ENCODE peak calls at places on chromosomes 2 and 18, in ten cellular contexts. One of them, this sample, is unnamed.

GRCh38 chr2:96142217-96143113 is 2.8 kb downstream of the DUSP2 start:
- DNase-seq in NCI-H2171 treated with DMSO at 0.1 percent for 48 hours: no peak
- DNase-seq in tibial artery: no peak
- DNase-seq in hypothalamus: no peak
- DNase-seq in endothelial cell: no peak
- DNase-seq in coronary artery: no peak
- DNase-seq in Calu3: no peak
- DNase-seq in stimulated activated CD4-positive, alpha-beta T cell treated with anti-CD3 and anti-CD28 coated beads, Interleukin-15, amount 100 ng/mL, for 24 hours: peak
- DNase-seq in NCI-H2081: no peak
- DNase-seq in DMS 273 treated with DMSO at 0.1 percent for 48 hours: no peak
- DNase-seq in this sample: peak

GRCh38 chr2:127115471-127116199 is 8.7 kb upstream of the BIN1 start:
- DNase-seq in NCI-H2171 treated with DMSO at 0.1 percent for 48 hours: no peak
- DNase-seq in tibial artery: no peak
- DNase-seq in hypothalamus: no peak
- DNase-seq in endothelial cell: no peak
- DNase-seq in coronary artery: peak
- DNase-seq in Calu3: no peak
- DNase-seq in stimulated activated CD4-positive, alpha-beta T cell treated with anti-CD3 and anti-CD28 coated beads, Interleukin-15, amount 100 ng/mL, for 24 hours: no peak
- DNase-seq in NCI-H2081: no peak
- DNase-seq in DMS 273 treated with DMSO at 0.1 percent for 48 hours: no peak
- DNase-seq in this sample: no peak

GRCh38 chr2:20215183-20216040 is 9.5 kb downstream of the SDC1 start:
- DNase-seq in NCI-H2171 treated with DMSO at 0.1 percent for 48 hours: no peak
- DNase-seq in tibial artery: no peak
- DNase-seq in hypothalamus: no peak
- DNase-seq in endothelial cell: no peak
- DNase-seq in coronary artery: no peak
- DNase-seq in Calu3: no peak
- DNase-seq in stimulated activated CD4-positive, alpha-beta T cell treated with anti-CD3 and anti-CD28 coated beads, Interleukin-15, amount 100 ng/mL, for 24 hours: no peak
- DNase-seq in NCI-H2081: no peak
- DNase-seq in DMS 273 treated with DMSO at 0.1 percent for 48 hours: no peak
- DNase-seq in this sample: no peak

GRCh38 chr2:198060277-198060676 is 255.9 kb downstream of the PLCL1 start:
- DNase-seq in NCI-H2171 treated with DMSO at 0.1 percent for 48 hours: no peak
- DNase-seq in tibial artery: no peak
- DNase-seq in hypothalamus: no peak
- DNase-seq in endothelial cell: no peak
- DNase-seq in coronary artery: no peak
- DNase-seq in Calu3: no peak
- DNase-seq in stimulated activated CD4-positive, alpha-beta T cell treated with anti-CD3 and anti-CD28 coated beads, Interleukin-15, amount 100 ng/mL, for 24 hours: no peak
- DNase-seq in NCI-H2081: no peak
- DNase-seq in DMS 273 treated with DMSO at 0.1 percent for 48 hours: no peak
- DNase-seq in this sample: no peak

GRCh38 chr18:62799977-62800376 is 84.6 kb downstream of the PHLPP1 start:
- DNase-seq in NCI-H2171 treated with DMSO at 0.1 percent for 48 hours: no peak
- DNase-seq in tibial artery: no peak
- DNase-seq in hypothalamus: no peak
- DNase-seq in endothelial cell: no peak
- DNase-seq in coronary artery: no peak
- DNase-seq in Calu3: no peak
- DNase-seq in stimulated activated CD4-positive, alpha-beta T cell treated with anti-CD3 and anti-CD28 coated beads, Interleukin-15, amount 100 ng/mL, for 24 hours: no peak
- DNase-seq in NCI-H2081: no peak
- DNase-seq in DMS 273 treated with DMSO at 0.1 percent for 48 hours: no peak
- DNase-seq in this sample: no peak

GRCh38 chr18:2258954-2259353 is 312.4 kb downstream of the METTL4 start:
- DNase-seq in NCI-H2171 treated with DMSO at 0.1 percent for 48 hours: no peak
- DNase-seq in tibial artery: no peak
- DNase-seq in hypothalamus: no peak
- DNase-seq in endothelial cell: no peak
- DNase-seq in coronary artery: no peak
- DNase-seq in Calu3: no peak
- DNase-seq in stimulated activated CD4-positive, alpha-beta T cell treated with anti-CD3 and anti-CD28 coated beads, Interleukin-15, amount 100 ng/mL, for 24 hours: no peak
- DNase-seq in NCI-H2081: no peak
- DNase-seq in DMS 273 treated with DMSO at 0.1 percent for 48 hours: no peak
- DNase-seq in this sample: no peak

GRCh38 chr18:48974304-48975220 is 23.8 kb upstream of the SMAD7 start:
- DNase-seq in NCI-H2171 treated with DMSO at 0.1 percent for 48 hours: no peak
- DNase-seq in tibial artery: no peak
- DNase-seq in hypothalamus: no peak
- DNase-seq in endothelial cell: peak
- DNase-seq in coronary artery: no peak
- DNase-seq in Calu3: no peak
- DNase-seq in stimulated activated CD4-positive, alpha-beta T cell treated with anti-CD3 and anti-CD28 coated beads, Interleukin-15, amount 100 ng/mL, for 24 hours: no peak
- DNase-seq in NCI-H2081: no peak
- DNase-seq in DMS 273 treated with DMSO at 0.1 percent for 48 hours: no peak
- DNase-seq in this sample: peak

GRCh38 chr2:30410217-30410616 is 36.8 kb upstream of the LCLAT1 start:
- DNase-seq in NCI-H2171 treated with DMSO at 0.1 percent for 48 hours: no peak
- DNase-seq in tibial artery: no peak
- DNase-seq in hypothalamus: no peak
- DNase-seq in endothelial cell: no peak
- DNase-seq in coronary artery: no peak
- DNase-seq in Calu3: no peak
- DNase-seq in stimulated activated CD4-positive, alpha-beta T cell treated with anti-CD3 and anti-CD28 coated beads, Interleukin-15, amount 100 ng/mL, for 24 hours: peak
- DNase-seq in NCI-H2081: no peak
- DNase-seq in DMS 273 treated with DMSO at 0.1 percent for 48 hours: no peak
- DNase-seq in this sample: no peak

GRCh38 chr2:134819334-134819733 is 19.1 kb upstream of the ACMSD start:
- DNase-seq in NCI-H2171 treated with DMSO at 0.1 percent for 48 hours: no peak
- DNase-seq in tibial artery: no peak
- DNase-seq in hypothalamus: no peak
- DNase-seq in endothelial cell: no peak
- DNase-seq in coronary artery: no peak
- DNase-seq in Calu3: peak
- DNase-seq in stimulated activated CD4-positive, alpha-beta T cell treated with anti-CD3 and anti-CD28 coated beads, Interleukin-15, amount 100 ng/mL, for 24 hours: no peak
- DNase-seq in NCI-H2081: no peak
- DNase-seq in DMS 273 treated with DMSO at 0.1 percent for 48 hours: no peak
- DNase-seq in this sample: no peak

This sample was measured in endodermal cell.